ENCODE peak calls at places on chromosomes 6 and 20, in seven cellular contexts. One of them, this sample, is unnamed.

GRCh38 chr6:165877192-165877591 is 214.2 kb upstream of the PDE10A start:
- DNase-seq in naive thymus-derived CD4-positive, alpha-beta T cell: no peak
- DNase-seq in activated T-helper 1 cell treated with anti-CD3 and anti-CD28 coated beads, Interleukin-2, amount 50 U/mL, for 16 hours: no peak
- DNase-seq in nucleus accumbens: no peak
- DNase-seq in GM06990: no peak
- DNase-seq in ecto neural progenitor cell: no peak
- DNase-seq in GOT3: no peak
- DNase-seq in this sample: no peak

GRCh38 chr6:50816115-50816675 is 2.5 kb upstream of the TFAP2B start:
- DNase-seq in naive thymus-derived CD4-positive, alpha-beta T cell: peak
- DNase-seq in activated T-helper 1 cell treated with anti-CD3 and anti-CD28 coated beads, Interleukin-2, amount 50 U/mL, for 16 hours: no peak
- DNase-seq in GM06990: peak
- DNase-seq in ecto neural progenitor cell: peak
- DNase-seq in nucleus accumbens: peak
- DNase-seq in GOT3: peak
- DNase-seq in this sample: peak

GRCh38 chr6:126718600-126719327 is 378.8 kb downstream of the CENPW start:
- DNase-seq in GM06990: peak
- DNase-seq in naive thymus-derived CD4-positive, alpha-beta T cell: no peak
- DNase-seq in GOT3: no peak
- DNase-seq in nucleus accumbens: no peak
- DNase-seq in activated T-helper 1 cell treated with anti-CD3 and anti-CD28 coated beads, Interleukin-2, amount 50 U/mL, for 16 hours: no peak
- DNase-seq in ecto neural progenitor cell: no peak
- DNase-seq in this sample: no peak

GRCh38 chr20:40908311-40908710 is 120.3 kb upstream of the TOP1 start:
- DNase-seq in activated T-helper 1 cell treated with anti-CD3 and anti-CD28 coated beads, Interleukin-2, amount 50 U/mL, for 16 hours: no peak
- DNase-seq in ecto neural progenitor cell: no peak
- DNase-seq in naive thymus-derived CD4-positive, alpha-beta T cell: no peak
- DNase-seq in GM06990: no peak
- DNase-seq in nucleus accumbens: no peak
- DNase-seq in GOT3: no peak
- DNase-seq in this sample: no peak

GRCh38 chr6:36035240-36035639 is 7.6 kb downstream of the MAPK14 start:
- DNase-seq in GOT3: no peak
- DNase-seq in activated T-helper 1 cell treated with anti-CD3 and anti-CD28 coated beads, Interleukin-2, amount 50 U/mL, for 16 hours: no peak
- DNase-seq in naive thymus-derived CD4-positive, alpha-beta T cell: no peak
- DNase-seq in ecto neural progenitor cell: no peak
- DNase-seq in GM06990: no peak
- DNase-seq in nucleus accumbens: no peak
- DNase-seq in this sample: no peak

GRCh38 chr6:133854633-133855598 is 34.0 kb upstream of the TCF21 start:
- DNase-seq in ecto neural progenitor cell: peak
- DNase-seq in nucleus accumbens: no peak
- DNase-seq in GOT3: no peak
- DNase-seq in naive thymus-derived CD4-positive, alpha-beta T cell: no peak
- DNase-seq in GM06990: peak
- DNase-seq in activated T-helper 1 cell treated with anti-CD3 and anti-CD28 coated beads, Interleukin-2, amount 50 U/mL, for 16 hours: no peak
- DNase-seq in this sample: no peak

GRCh38 chr6:168196385-168196860 is 117.4 kb upstream of the FRMD1 start:
- DNase-seq in ecto neural progenitor cell: peak
- DNase-seq in GM06990: no peak
- DNase-seq in nucleus accumbens: no peak
- DNase-seq in activated T-helper 1 cell treated with anti-CD3 and anti-CD28 coated beads, Interleukin-2, amount 50 U/mL, for 16 hours: no peak
- DNase-seq in GOT3: no peak
- DNase-seq in naive thymus-derived CD4-positive, alpha-beta T cell: no peak
- DNase-seq in this sample: no peak

GRCh38 chr6:73074175-73074574 is 151.1 kb downstream of the KHDC1L start:
- DNase-seq in naive thymus-derived CD4-positive, alpha-beta T cell: no peak
- DNase-seq in GOT3: no peak
- DNase-seq in ecto neural progenitor cell: no peak
- DNase-seq in nucleus accumbens: no peak
- DNase-seq in GM06990: no peak
- DNase-seq in activated T-helper 1 cell treated with anti-CD3 and anti-CD28 coated beads, Interleukin-2, amount 50 U/mL, for 16 hours: no peak
- DNase-seq in this sample: no peak

GRCh38 chr6:4607026-4607704 is 169.0 kb upstream of the CDYL start:
- DNase-seq in GM06990: no peak
- DNase-seq in ecto neural progenitor cell: no peak
- DNase-seq in activated T-helper 1 cell treated with anti-CD3 and anti-CD28 coated beads, Interleukin-2, amount 50 U/mL, for 16 hours: no peak
- DNase-seq in GOT3: peak
- DNase-seq in naive thymus-derived CD4-positive, alpha-beta T cell: no peak
- DNase-seq in nucleus accumbens: peak
- DNase-seq in this sample: peak

GRCh38 chr6:44064089-44064947 is 62.9 kb downstream of the MRPL14 start:
- DNase-seq in ecto neural progenitor cell: no peak
- DNase-seq in nucleus accumbens: no peak
- DNase-seq in naive thymus-derived CD4-positive, alpha-beta T cell: no peak
- DNase-seq in GOT3: no peak
- DNase-seq in activated T-helper 1 cell treated with anti-CD3 and anti-CD28 coated beads, Interleukin-2, amount 50 U/mL, for 16 hours: no peak
- DNase-seq in GM06990: no peak
- DNase-seq in this sample: no peak

GRCh38 chr6:26205625-26206574 is 118.7 kb downstream of the HFE start:
- DNase-seq in GOT3: no peak
- DNase-seq in activated T-helper 1 cell treated with anti-CD3 and anti-CD28 coated beads, Interleukin-2, amount 50 U/mL, for 16 hours: no peak
- DNase-seq in naive thymus-derived CD4-positive, alpha-beta T cell: peak
- DNase-seq in ecto neural progenitor cell: no peak
- DNase-seq in nucleus accumbens: peak
- DNase-seq in GM06990: no peak
- DNase-seq in this sample: no peak

GRCh38 chr20:2320813-2321658 is 25.2 kb downstream of the TGM3 start:
- DNase-seq in naive thymus-derived CD4-positive, alpha-beta T cell: no peak
- DNase-seq in activated T-helper 1 cell treated with anti-CD3 and anti-CD28 coated beads, Interleukin-2, amount 50 U/mL, for 16 hours: no peak
- DNase-seq in GOT3: no peak
- DNase-seq in ecto neural progenitor cell: no peak
- DNase-seq in nucleus accumbens: no peak
- DNase-seq in GM06990: no peak
- DNase-seq in this sample: no peak

GRCh38 chr20:5928831-5929715 is 21.3 kb downstream of the TRMT6 start:
- DNase-seq in GM06990: no peak
- DNase-seq in naive thymus-derived CD4-positive, alpha-beta T cell: no peak
- DNase-seq in nucleus accumbens: no peak
- DNase-seq in ecto neural progenitor cell: no peak
- DNase-seq in GOT3: no peak
- DNase-seq in activated T-helper 1 cell treated with anti-CD3 and anti-CD28 coated beads, Interleukin-2, amount 50 U/mL, for 16 hours: no peak
- DNase-seq in this sample: no peak

GRCh38 chr6:85449388-85449817 is 480 bp upstream of the NT5E start:
- DNase-seq in activated T-helper 1 cell treated with anti-CD3 and anti-CD28 coated beads, Interleukin-2, amount 50 U/mL, for 16 hours: no peak
- DNase-seq in ecto neural progenitor cell: no peak
- DNase-seq in naive thymus-derived CD4-positive, alpha-beta T cell: no peak
- DNase-seq in nucleus accumbens: peak
- DNase-seq in GM06990: no peak
- DNase-seq in GOT3: no peak
- DNase-seq in this sample: no peak

GRCh38 chr6:147142684-147143245 is 61.5 kb upstream of the STXBP5 start:
- DNase-seq in activated T-helper 1 cell treated with anti-CD3 and anti-CD28 coated beads, Interleukin-2, amount 50 U/mL, for 16 hours: no peak
- DNase-seq in nucleus accumbens: no peak
- DNase-seq in GOT3: no peak
- DNase-seq in naive thymus-derived CD4-positive, alpha-beta T cell: no peak
- DNase-seq in ecto neural progenitor cell: no peak
- DNase-seq in GM06990: no peak
- DNase-seq in this sample: no peak

GRCh38 chr20:62918830-62919229 is 7.5 kb downstream of the DIDO1 start:
- DNase-seq in naive thymus-derived CD4-positive, alpha-beta T cell: peak
- DNase-seq in GOT3: no peak
- DNase-seq in nucleus accumbens: no peak
- DNase-seq in GM06990: no peak
- DNase-seq in activated T-helper 1 cell treated with anti-CD3 and anti-CD28 coated beads, Interleukin-2, amount 50 U/mL, for 16 hours: no peak
- DNase-seq in ecto neural progenitor cell: no peak
- DNase-seq in this sample: no peak

GRCh38 chr20:19735446-19735845 is 22.6 kb upstream of the RIN2 start:
- DNase-seq in GOT3: peak
- DNase-seq in GM06990: no peak
- DNase-seq in naive thymus-derived CD4-positive, alpha-beta T cell: no peak
- DNase-seq in ecto neural progenitor cell: peak
- DNase-seq in nucleus accumbens: peak
- DNase-seq in activated T-helper 1 cell treated with anti-CD3 and anti-CD28 coated beads, Interleukin-2, amount 50 U/mL, for 16 hours: no peak
- DNase-seq in this sample: no peak

GRCh38 chr6:87922947-87923330 is 124.7 kb upstream of the SPACA1 start:
- DNase-seq in nucleus accumbens: no peak
- DNase-seq in ecto neural progenitor cell: no peak
- DNase-seq in GM06990: peak
- DNase-seq in activated T-helper 1 cell treated with anti-CD3 and anti-CD28 coated beads, Interleukin-2, amount 50 U/mL, for 16 hours: no peak
- DNase-seq in naive thymus-derived CD4-positive, alpha-beta T cell: no peak
- DNase-seq in GOT3: no peak
- DNase-seq in this sample: no peak

GRCh38 chr6:6890400-6890858 is 217.3 kb upstream of the RREB1 start:
- DNase-seq in GM06990: no peak
- DNase-seq in GOT3: no peak
- DNase-seq in ecto neural progenitor cell: peak
- DNase-seq in naive thymus-derived CD4-positive, alpha-beta T cell: no peak
- DNase-seq in activated T-helper 1 cell treated with anti-CD3 and anti-CD28 coated beads, Interleukin-2, amount 50 U/mL, for 16 hours: no peak
- DNase-seq in nucleus accumbens: no peak
- DNase-seq in this sample: no peak

GRCh38 chr6:52300489-52300931 is 16.0 kb upstream of the MCM3 start:
- DNase-seq in activated T-helper 1 cell treated with anti-CD3 and anti-CD28 coated beads, Interleukin-2, amount 50 U/mL, for 16 hours: no peak
- DNase-seq in nucleus accumbens: no peak
- DNase-seq in GOT3: no peak
- DNase-seq in naive thymus-derived CD4-positive, alpha-beta T cell: no peak
- DNase-seq in ecto neural progenitor cell: no peak
- DNase-seq in GM06990: no peak
- DNase-seq in this sample: no peak

GRCh38 chr20:9253140-9253539 is 184.3 kb downstream of the PLCB4 start:
- DNase-seq in GOT3: no peak
- DNase-seq in nucleus accumbens: no peak
- DNase-seq in activated T-helper 1 cell treated with anti-CD3 and anti-CD28 coated beads, Interleukin-2, amount 50 U/mL, for 16 hours: no peak
- DNase-seq in ecto neural progenitor cell: no peak
- DNase-seq in GM06990: no peak
- DNase-seq in naive thymus-derived CD4-positive, alpha-beta T cell: no peak
- DNase-seq in this sample: no peak

GRCh38 chr20:43916875-43917371 is 2.3 kb downstream of the TOX2 start:
- DNase-seq in naive thymus-derived CD4-positive, alpha-beta T cell: no peak
- DNase-seq in ecto neural progenitor cell: no peak
- DNase-seq in GOT3: no peak
- DNase-seq in activated T-helper 1 cell treated with anti-CD3 and anti-CD28 coated beads, Interleukin-2, amount 50 U/mL, for 16 hours: no peak
- DNase-seq in GM06990: peak
- DNase-seq in nucleus accumbens: no peak
- DNase-seq in this sample: no peak

GRCh38 chr6:130322673-130323268 is 43.0 kb upstream of the TMEM200A start:
- DNase-seq in nucleus accumbens: peak
- DNase-seq in activated T-helper 1 cell treated with anti-CD3 and anti-CD28 coated beads, Interleukin-2, amount 50 U/mL, for 16 hours: peak
- DNase-seq in GOT3: no peak
- DNase-seq in GM06990: no peak
- DNase-seq in ecto neural progenitor cell: no peak
- DNase-seq in naive thymus-derived CD4-positive, alpha-beta T cell: peak
- DNase-seq in this sample: no peak

GRCh38 chr6:79808846-79809245 is 138.5 kb downstream of the ELOVL4 start:
- DNase-seq in naive thymus-derived CD4-positive, alpha-beta T cell: no peak
- DNase-seq in ecto neural progenitor cell: no peak
- DNase-seq in GOT3: no peak
- DNase-seq in GM06990: no peak
- DNase-seq in activated T-helper 1 cell treated with anti-CD3 and anti-CD28 coated beads, Interleukin-2, amount 50 U/mL, for 16 hours: no peak
- DNase-seq in nucleus accumbens: no peak
- DNase-seq in this sample: no peak

GRCh38 chr6:72286911-72287311 is 335.0 kb upstream of the KCNQ5 start:
- DNase-seq in GM06990: no peak
- DNase-seq in nucleus accumbens: no peak
- DNase-seq in naive thymus-derived CD4-positive, alpha-beta T cell: no peak
- DNase-seq in ecto neural progenitor cell: no peak
- DNase-seq in GOT3: no peak
- DNase-seq in activated T-helper 1 cell treated with anti-CD3 and anti-CD28 coated beads, Interleukin-2, amount 50 U/mL, for 16 hours: no peak
- DNase-seq in this sample: no peak

GRCh38 chr6:3421763-3422456 is 34.9 kb downstream of the SLC22A23 start:
- DNase-seq in ecto neural progenitor cell: no peak
- DNase-seq in GOT3: no peak
- DNase-seq in activated T-helper 1 cell treated with anti-CD3 and anti-CD28 coated beads, Interleukin-2, amount 50 U/mL, for 16 hours: no peak
- DNase-seq in GM06990: no peak
- DNase-seq in naive thymus-derived CD4-positive, alpha-beta T cell: no peak
- DNase-seq in nucleus accumbens: no peak
- DNase-seq in this sample: no peak

GRCh38 chr6:150934380-150934779 is 68.9 kb downstream of the MTHFD1L start:
- DNase-seq in nucleus accumbens: no peak
- DNase-seq in GM06990: no peak
- DNase-seq in naive thymus-derived CD4-positive, alpha-beta T cell: no peak
- DNase-seq in GOT3: no peak
- DNase-seq in ecto neural progenitor cell: no peak
- DNase-seq in activated T-helper 1 cell treated with anti-CD3 and anti-CD28 coated beads, Interleukin-2, amount 50 U/mL, for 16 hours: no peak
- DNase-seq in this sample: no peak

GRCh38 chr20:2382833-2383232 is 2.1 kb downstream of the TGM6 start:
- DNase-seq in GM06990: no peak
- DNase-seq in activated T-helper 1 cell treated with anti-CD3 and anti-CD28 coated beads, Interleukin-2, amount 50 U/mL, for 16 hours: no peak
- DNase-seq in nucleus accumbens: no peak
- DNase-seq in GOT3: no peak
- DNase-seq in ecto neural progenitor cell: no peak
- DNase-seq in naive thymus-derived CD4-positive, alpha-beta T cell: no peak
- DNase-seq in this sample: no peak

GRCh38 chr20:64063389-64064144 is 569 bp downstream of the TCEA2 start:
- DNase-seq in ecto neural progenitor cell: no peak
- DNase-seq in naive thymus-derived CD4-positive, alpha-beta T cell: no peak
- DNase-seq in GOT3: no peak
- DNase-seq in activated T-helper 1 cell treated with anti-CD3 and anti-CD28 coated beads, Interleukin-2, amount 50 U/mL, for 16 hours: no peak
- DNase-seq in nucleus accumbens: no peak
- DNase-seq in GM06990: no peak
- DNase-seq in this sample: no peak

GRCh38 chr6:3939964-3940363 is 90.8 kb downstream of the FAM50B start:
- DNase-seq in GOT3: no peak
- DNase-seq in ecto neural progenitor cell: no peak
- DNase-seq in GM06990: no peak
- DNase-seq in activated T-helper 1 cell treated with anti-CD3 and anti-CD28 coated beads, Interleukin-2, amount 50 U/mL, for 16 hours: no peak
- DNase-seq in nucleus accumbens: no peak
- DNase-seq in naive thymus-derived CD4-positive, alpha-beta T cell: no peak
- DNase-seq in this sample: no peak

GRCh38 chr6:42021847-42022754 is 28.2 kb upstream of the TAF8 start:
- DNase-seq in GM06990: peak
- DNase-seq in ecto neural progenitor cell: no peak
- DNase-seq in naive thymus-derived CD4-positive, alpha-beta T cell: peak
- DNase-seq in activated T-helper 1 cell treated with anti-CD3 and anti-CD28 coated beads, Interleukin-2, amount 50 U/mL, for 16 hours: peak
- DNase-seq in GOT3: no peak
- DNase-seq in nucleus accumbens: no peak
- DNase-seq in this sample: no peak

GRCh38 chr20:61909821-61910220 is 155.9 kb downstream of the TAF4 start:
- DNase-seq in GM06990: no peak
- DNase-seq in naive thymus-derived CD4-positive, alpha-beta T cell: no peak
- DNase-seq in activated T-helper 1 cell treated with anti-CD3 and anti-CD28 coated beads, Interleukin-2, amount 50 U/mL, for 16 hours: no peak
- DNase-seq in nucleus accumbens: no peak
- DNase-seq in GOT3: no peak
- DNase-seq in ecto neural progenitor cell: no peak
- DNase-seq in this sample: no peak

GRCh38 chr20:57676517-57677322 is 33.1 kb downstream of the PMEPA1 start:
- DNase-seq in activated T-helper 1 cell treated with anti-CD3 and anti-CD28 coated beads, Interleukin-2, amount 50 U/mL, for 16 hours: no peak
- DNase-seq in naive thymus-derived CD4-positive, alpha-beta T cell: no peak
- DNase-seq in GOT3: no peak
- DNase-seq in nucleus accumbens: peak
- DNase-seq in GM06990: peak
- DNase-seq in ecto neural progenitor cell: no peak
- DNase-seq in this sample: no peak

GRCh38 chr6:45822864-45823263 is 192.8 kb downstream of the CLIC5 start:
- DNase-seq in naive thymus-derived CD4-positive, alpha-beta T cell: no peak
- DNase-seq in ecto neural progenitor cell: no peak
- DNase-seq in GOT3: no peak
- DNase-seq in activated T-helper 1 cell treated with anti-CD3 and anti-CD28 coated beads, Interleukin-2, amount 50 U/mL, for 16 hours: no peak
- DNase-seq in nucleus accumbens: no peak
- DNase-seq in GM06990: no peak
- DNase-seq in this sample: no peak

GRCh38 chr6:81309841-81310240 is 442.6 kb downstream of the TENT5A start:
- DNase-seq in GOT3: no peak
- DNase-seq in ecto neural progenitor cell: no peak
- DNase-seq in nucleus accumbens: no peak
- DNase-seq in activated T-helper 1 cell treated with anti-CD3 and anti-CD28 coated beads, Interleukin-2, amount 50 U/mL, for 16 hours: no peak
- DNase-seq in GM06990: no peak
- DNase-seq in naive thymus-derived CD4-positive, alpha-beta T cell: no peak
- DNase-seq in this sample: no peak

GRCh38 chr6:37570801-37571200 is 71.1 kb upstream of the CCDC167 start:
- DNase-seq in ecto neural progenitor cell: peak
- DNase-seq in nucleus accumbens: no peak
- DNase-seq in GM06990: no peak
- DNase-seq in activated T-helper 1 cell treated with anti-CD3 and anti-CD28 coated beads, Interleukin-2, amount 50 U/mL, for 16 hours: no peak
- DNase-seq in naive thymus-derived CD4-positive, alpha-beta T cell: no peak
- DNase-seq in GOT3: no peak
- DNase-seq in this sample: no peak

GRCh38 chr6:134689676-134690447 is 260.0 kb downstream of the ALDH8A1 start:
- DNase-seq in nucleus accumbens: peak
- DNase-seq in ecto neural progenitor cell: no peak
- DNase-seq in GM06990: no peak
- DNase-seq in activated T-helper 1 cell treated with anti-CD3 and anti-CD28 coated beads, Interleukin-2, amount 50 U/mL, for 16 hours: no peak
- DNase-seq in naive thymus-derived CD4-positive, alpha-beta T cell: no peak
- DNase-seq in GOT3: no peak
- DNase-seq in this sample: peak

GRCh38 chr6:153167026-153167891 is 36.2 kb upstream of the RGS17 start:
- DNase-seq in GOT3: no peak
- DNase-seq in activated T-helper 1 cell treated with anti-CD3 and anti-CD28 coated beads, Interleukin-2, amount 50 U/mL, for 16 hours: no peak
- DNase-seq in GM06990: no peak
- DNase-seq in naive thymus-derived CD4-positive, alpha-beta T cell: no peak
- DNase-seq in nucleus accumbens: no peak
- DNase-seq in ecto neural progenitor cell: no peak
- DNase-seq in this sample: no peak